ENCODE peak calls at places on chromosomes 16 and 17, in four cellular contexts. S is left ventricle myocardium inferior, H is heart left ventricle, Y is endodermal cell. V is an unnamed sample.

GRCh38 chr16:75216576-75216975 is 2.2 kb upstream of the CTRB1 start:
- DNase-seq in H (no peak), Y (no peak), S (no peak), V (no peak)

GRCh38 chr17:1087381-1088241 is 90.7 kb downstream of the TIMM22 start:
- DNase-seq in H (peak; percentile 72), Y (peak; percentile 95), S (peak; percentile 70), V (peak; percentile 85)

GRCh38 chr17:51527230-51527982 is 267.1 kb downstream of the UTP18 start:
- DNase-seq in H (no peak), S (no peak), Y (no peak), V (no peak)

GRCh38 chr17:34227707-34228106 is 27.4 kb upstream of the CCL2 start:
- DNase-seq in Y (no peak), S (no peak), H (no peak), V (no peak)

GRCh38 chr17:81866440-81867122 is 4.6 kb downstream of the ARHGDIA start:
- DNase-seq in S (no peak), H (no peak), Y (no peak), V (no peak)

GRCh38 chr16:21263640-21264211 is 14.4 kb downstream of the CRYM start:
- DNase-seq in S (no peak), Y (peak; percentile 68), H (no peak), V (no peak)

GRCh38 chr16:28183441-28183840 is 28.3 kb downstream of the XPO6 start:
- DNase-seq in H (no peak), S (no peak), Y (no peak), V (no peak)

GRCh38 chr17:29241015-29241963 is 5.4 kb upstream of the CRYBA1 start:
- DNase-seq in H (no peak), Y (peak; percentile 88), S (no peak), V (no peak)

GRCh38 chr17:45040459-45040858 is 11.0 kb downstream of the DCAKD start:
- DNase-seq in S (no peak), H (no peak), Y (peak; percentile 92), V (no peak)

GRCh38 chr17:74994440-74994839 is 7.0 kb downstream of the CDR2L start:
- DNase-seq in H (no peak), S (no peak), Y (no peak), V (no peak)

GRCh38 chr17:74987418-74987908 is at the start of gene CDR2L:
- DNase-seq in Y (peak; percentile 100), S (peak; percentile 98), H (peak; percentile 97), V (peak; percentile 99)

GRCh38 chr17:74987909-74988711 is 678 bp downstream of the CDR2L start:
- DNase-seq in H (peak; percentile 93), S (peak; percentile 90), Y (peak; percentile 93), V (peak; percentile 95)

GRCh38 chr17:74992223-74992622 is 4.8 kb downstream of the CDR2L start:
- DNase-seq in S (no peak), Y (no peak), H (no peak), V (no peak)

DNA sequence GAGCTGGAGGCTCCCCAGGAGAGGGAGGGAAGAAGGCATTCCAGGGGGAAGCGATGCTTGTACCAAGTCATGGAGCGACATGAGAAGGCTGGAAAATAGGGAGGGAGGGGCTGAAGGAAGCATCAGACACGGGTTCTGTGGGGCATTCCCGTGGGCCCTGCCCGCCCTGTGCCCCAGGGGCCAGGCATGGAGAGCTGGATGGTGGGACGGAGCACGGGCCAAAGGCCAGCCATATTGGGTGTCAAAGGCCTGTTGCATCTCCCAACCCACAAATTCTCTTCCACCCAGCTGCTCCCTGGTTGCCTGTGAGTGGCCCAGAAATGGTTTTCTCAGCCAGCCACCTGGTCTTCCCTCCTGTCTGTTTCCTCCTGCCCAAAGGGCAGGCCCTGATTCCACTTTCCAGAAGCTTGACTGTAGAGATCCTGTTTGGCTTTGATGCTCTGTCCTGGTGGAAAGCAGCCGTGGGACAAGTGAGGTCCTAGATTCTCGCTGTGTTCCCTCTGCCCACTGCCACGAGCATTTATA is 3.2 kb downstream of the CDR2L start:
- DNase-seq in S (no peak), Y (no peak), H (no peak), V (no peak)
- H3K27ac ChIP-seq in S (peak overlapping the region; percentile 65), Y (no peak overlapping the region), H (peak overlapping the region; percentile 72), V (no peak overlapping the region)

GRCh38 chr16:14056970-14057369 is 14.1 kb upstream of the MRTFB start:
- DNase-seq in H (no peak), Y (no peak), S (no peak), V (no peak)

GRCh38 chr16:14050297-14051027 is 20.7 kb upstream of the MRTFB start:
- DNase-seq in H (no peak), Y (peak; percentile 95), S (no peak), V (no peak)

DNA sequence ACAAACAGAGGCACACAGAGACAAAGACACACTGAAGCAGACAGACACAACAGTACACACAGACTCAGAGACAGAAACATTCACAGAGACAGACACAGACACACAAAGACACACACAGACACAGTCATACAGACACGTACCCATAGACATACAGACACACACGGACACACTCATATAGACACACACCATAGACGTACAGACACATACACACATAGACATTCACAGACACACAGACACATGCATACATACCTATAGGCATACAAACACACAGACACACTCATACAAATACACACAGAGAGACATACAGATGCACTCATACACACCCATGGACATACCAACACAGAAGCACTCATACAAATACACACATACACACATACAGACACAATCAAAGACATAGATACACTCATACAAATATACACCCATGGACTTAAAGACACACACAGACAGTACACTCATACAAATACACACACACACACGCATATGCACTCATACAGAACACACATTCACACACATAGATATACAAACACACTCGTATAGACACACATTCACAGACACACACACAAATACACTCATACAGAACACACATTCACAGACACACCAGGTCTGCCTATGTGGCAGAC is 19.9 kb upstream of the MRTFB start:
- DNase-seq in S (no peak), Y (no peak), H (no peak), V (no peak)
- H3K27ac ChIP-seq in S (no peak overlapping the region), Y (no peak overlapping the region), H (no peak overlapping the region), V (no peak overlapping the region)

GRCh38 chr17:75649687-75650086 is 16.5 kb downstream of the SMIM5 start:
- DNase-seq in S (no peak), H (no peak), Y (peak; percentile 36), V (peak; percentile 50)
- H3K27ac ChIP-seq in S (no peak overlapping the region), H (no peak overlapping the region), Y (no peak overlapping the region), V (no peak overlapping the region)

DNA sequence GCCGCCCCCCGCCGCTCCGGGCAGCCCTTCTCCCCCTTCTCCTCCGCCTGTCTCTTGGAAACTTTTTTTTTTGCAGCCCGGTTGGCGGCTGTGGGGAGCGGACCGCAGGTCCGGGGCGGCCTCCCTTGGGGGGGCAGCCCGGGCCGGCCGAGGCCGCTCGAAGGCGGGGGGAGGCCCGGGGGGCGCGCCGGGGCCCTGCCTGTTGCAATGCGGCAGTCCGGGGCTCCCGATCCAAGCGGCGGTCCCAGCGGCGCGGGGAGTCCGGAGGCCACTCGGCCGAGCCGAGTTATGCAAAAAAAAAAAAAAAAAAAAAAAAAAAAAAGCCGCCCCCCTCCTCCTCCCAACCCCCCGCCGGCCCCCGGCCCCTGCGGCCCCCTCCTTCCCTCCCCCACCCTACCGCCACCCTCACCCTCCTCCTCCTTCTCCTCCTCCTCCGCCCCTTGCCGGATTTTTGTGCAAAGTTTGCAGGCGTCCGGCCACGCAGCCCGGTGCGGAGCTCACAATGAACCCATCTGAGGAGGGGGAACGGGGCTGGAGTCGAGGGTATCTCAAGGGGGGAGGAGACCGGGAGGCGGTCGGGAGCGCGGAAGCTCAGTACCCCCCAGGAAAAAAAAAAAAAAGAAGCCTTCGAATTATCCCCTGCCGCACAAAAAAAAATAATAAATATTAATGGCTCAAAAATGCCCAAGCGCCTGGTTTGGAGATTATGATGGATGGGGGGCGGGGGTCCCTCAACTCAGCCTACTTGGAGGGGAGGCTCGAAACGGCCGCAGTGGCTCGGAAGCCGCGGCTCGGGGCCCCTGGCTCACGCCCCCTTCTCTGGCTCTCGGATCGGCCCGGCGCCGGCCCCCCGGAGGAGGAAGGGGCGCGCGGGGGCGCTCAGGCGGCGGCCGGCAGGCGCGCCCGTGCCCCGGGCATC is at the start of gene ZNF423:
- DNase-seq in Y (peak; percentile 75), H (peak; percentile 49), S (no peak), V (no peak)
- H3K27ac ChIP-seq in Y (peak within 1 kb of the TSS; percentile 86), H (peak within 1 kb of the TSS; percentile 92), S (peak within 1 kb of the TSS; percentile 97), V (peak within 1 kb of the TSS; percentile 92)